ENCODE peak calls at places on chromosome 2, in seven cellular contexts. N is ovary, G is adrenal gland, S is right lobe of liver, B is uterus, Y is HepG2, V is lower leg skin. W is an unnamed sample.

GRCh38 chr2:30216157-30216556 is 15.2 kb upstream of the LBH start:
- DNase-seq in N (no peak), B (no peak), Y (no peak), G (no peak), S (no peak), V (no peak), W (no peak)

GRCh38 chr2:20664431-20665260 is 2.3 kb upstream of the GDF7 start:
- DNase-seq in V (no peak), B (no peak), S (no peak), G (peak), N (no peak), Y (peak), W (no peak)

GRCh38 chr2:85516649-85517389 is 22.1 kb upstream of the MAT2A start:
- DNase-seq in B (no peak), G (no peak), S (peak), V (peak), Y (peak), N (no peak), W (no peak)

GRCh38 chr2:221671515-221671914 is 99.4 kb upstream of the EPHA4 start:
- DNase-seq in B (no peak), N (no peak), S (no peak), V (no peak), G (no peak), Y (no peak), W (no peak)

GRCh38 chr2:236642125-236642524 is 72.5 kb downstream of the ACKR3 start:
- DNase-seq in V (peak), N (no peak), G (no peak), B (no peak), Y (no peak), S (no peak), W (no peak)

GRCh38 chr2:196660264-196660663 is 20.7 kb downstream of the CCDC150 start:
- DNase-seq in G (no peak), V (no peak), B (no peak), Y (no peak), N (no peak), S (no peak), W (no peak)

GRCh38 chr2:20141056-20141762 is 83.7 kb downstream of the SDC1 start:
- DNase-seq in B (peak), N (no peak), V (peak), G (peak), S (peak), Y (peak), W (peak)

GRCh38 chr2:15965564-15966019 is 25.2 kb downstream of the MYCN start:
- DNase-seq in B (no peak), V (peak), G (no peak), S (no peak), N (no peak), Y (no peak), W (no peak)

GRCh38 chr2:18848641-18849040 is 259.3 kb upstream of the NT5C1B start:
- DNase-seq in S (no peak), N (no peak), G (no peak), B (no peak), Y (no peak), V (no peak), W (no peak)

GRCh38 chr2:100105678-100106054 is 36.7 kb downstream of the AFF3 start:
- DNase-seq in V (no peak), G (no peak), N (peak), S (no peak), Y (no peak), B (peak), W (no peak)

GRCh38 chr2:8539743-8540551 is 141.9 kb upstream of the ID2 start:
- DNase-seq in Y (no peak), B (no peak), G (no peak), N (peak), V (peak), S (no peak), W (peak)

GRCh38 chr2:32627441-32627900 is 379 bp upstream of the TTC27 start:
- DNase-seq in B (peak), S (no peak), V (no peak), N (peak), G (peak), Y (peak), W (peak)

GRCh38 chr2:160194351-160194750 is 5.7 kb downstream of the ITGB6 start:
- DNase-seq in B (no peak), V (no peak), Y (no peak), N (no peak), S (no peak), G (no peak), W (no peak)

DNA sequence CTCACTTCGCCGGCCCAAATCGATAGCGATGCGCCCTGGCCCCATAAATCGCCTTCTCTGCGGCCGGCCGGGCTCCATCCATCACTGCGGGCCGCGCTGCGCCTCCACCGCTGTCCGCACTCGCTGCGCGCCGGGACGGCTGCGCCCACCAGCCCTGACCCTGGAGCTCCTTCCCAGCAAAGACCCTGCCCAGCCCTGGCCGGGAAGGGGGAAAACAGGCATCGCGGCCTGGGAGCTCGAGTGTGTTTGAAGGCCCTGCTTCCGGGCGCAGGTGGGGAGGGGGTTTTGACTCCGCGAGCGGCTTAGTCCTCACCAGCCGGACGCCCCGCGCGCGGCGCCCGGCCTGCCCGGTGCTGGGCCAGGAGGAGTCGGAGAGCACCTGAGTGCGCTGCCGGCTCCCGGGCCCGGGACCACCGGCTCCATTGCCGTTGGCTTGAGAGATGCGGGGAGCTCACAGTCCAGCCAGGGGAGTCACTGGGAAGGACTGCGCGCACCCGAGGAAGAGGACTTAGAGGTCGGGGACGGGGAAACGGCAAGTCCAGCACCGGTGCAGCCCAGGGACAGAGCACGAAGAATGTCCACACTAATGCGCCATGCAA is 1.1 kb downstream of the PAX8 start:
- DNase-seq in G (no peak), S (no peak), N (no peak), Y (no peak), B (no peak), V (no peak), W (no peak)
- H3K4me3 ChIP-seq in G (no peak), S (no peak), N (no peak), Y (no peak), B (no peak), V (no peak), W (no peak)

DNA sequence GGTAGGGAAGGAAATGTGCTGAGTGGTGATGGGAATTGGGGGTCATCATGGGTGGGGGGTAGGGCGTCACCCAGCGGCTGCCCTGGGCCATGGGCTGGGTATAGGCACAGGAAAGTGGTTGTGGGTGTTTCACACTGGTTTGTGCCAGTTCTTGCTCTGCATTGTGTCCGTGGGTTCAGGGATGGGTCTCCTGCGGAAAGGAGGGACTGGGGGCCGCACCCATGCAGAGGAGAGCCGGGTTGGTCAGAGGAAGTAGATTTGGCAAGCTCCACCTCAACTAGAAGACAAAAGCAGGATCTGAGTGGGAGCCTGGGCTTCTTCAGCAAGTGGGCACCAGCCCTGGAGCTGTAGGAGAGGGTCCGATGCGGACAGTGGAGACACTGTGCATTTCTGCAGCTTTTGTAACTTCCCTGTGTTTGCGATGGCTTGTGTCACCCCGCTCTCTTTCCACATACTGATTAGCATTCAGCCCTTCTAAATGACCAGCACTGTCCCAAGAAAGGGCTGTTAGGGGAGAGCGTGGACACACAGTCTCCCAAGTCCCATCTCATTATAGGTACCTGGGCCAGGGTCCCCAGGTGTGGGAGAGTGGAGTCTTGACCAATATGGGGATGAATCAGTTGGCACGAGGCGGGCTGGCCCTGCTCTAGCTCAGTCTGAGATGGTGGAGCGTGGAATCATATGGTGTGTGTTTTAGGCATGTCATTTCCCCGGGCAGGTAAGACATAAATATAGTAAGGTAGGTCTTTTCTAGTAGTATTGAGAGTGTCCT is 67.2 kb downstream of the LRRFIP1 start:
- DNase-seq in N (peak), G (no peak), B (peak), S (no peak), Y (no peak), V (peak), W (no peak)
- TF ChIP-seq CTCF in N (no peak), G (no peak), B (no peak), S (no peak), Y (no peak), V (no peak), W (no peak)

GRCh38 chr2:121768143-121768755 is 12.8 kb downstream of the TSN start:
- DNase-seq in Y (no peak), V (no peak), S (no peak), N (no peak), G (no peak), B (no peak), W (no peak)
- TF ChIP-seq POLR2A in Y (no peak), V (no peak), S (no peak), N (no peak), G (no peak), B (no peak), W (no peak)

GRCh38 chr2:98757904-98758421 is 27.0 kb upstream of the MGAT4A start:
- DNase-seq in S (no peak), Y (no peak), N (peak), B (peak), V (peak), G (peak), W (peak)
- H3K4me3 ChIP-seq in S (no peak), Y (no peak), N (no peak), B (no peak), V (no peak), G (no peak), W (no peak)

DNA sequence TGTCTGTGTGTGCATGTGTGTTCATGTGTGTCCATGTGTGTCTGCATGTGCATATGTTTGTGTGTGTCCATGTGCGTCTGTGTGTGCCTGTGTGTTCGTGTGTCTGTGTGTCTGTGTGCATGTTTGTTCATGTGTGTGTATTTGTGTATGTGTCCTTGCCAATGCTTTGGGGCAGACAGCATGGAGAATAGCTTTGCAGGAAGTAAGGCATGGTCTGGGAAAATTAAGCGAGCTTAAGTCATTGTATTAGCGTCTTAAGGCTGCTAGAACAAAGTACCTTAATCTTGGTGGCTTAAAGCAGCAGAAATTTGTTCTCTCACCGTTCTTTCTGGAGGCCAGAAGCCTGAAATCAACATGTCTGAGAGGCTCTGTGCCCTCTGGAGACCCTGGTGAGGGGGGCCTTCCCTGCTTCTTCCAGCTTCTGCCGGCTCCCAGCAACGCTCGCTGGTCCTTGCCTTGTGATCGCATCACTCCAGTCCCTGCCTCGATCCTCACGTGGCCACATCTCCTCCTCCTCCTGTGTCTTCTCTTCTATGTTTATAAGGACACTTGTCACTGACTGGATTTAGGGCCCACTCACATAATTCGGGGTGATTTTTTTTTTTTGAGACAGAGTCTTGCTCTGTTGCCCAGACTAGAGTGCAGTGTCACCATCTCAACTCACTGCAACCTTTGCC is 3.8 kb downstream of the NEU2 start:
- DNase-seq in S (no peak), N (no peak), B (no peak), V (peak), Y (no peak), G (no peak), W (no peak)
- TF ChIP-seq CTCF in S (no peak), N (no peak), B (no peak), V (no peak), Y (no peak), G (no peak), W (no peak)

GRCh38 chr2:232776435-232776834 is at the start of gene KCNJ13:
- DNase-seq in N (no peak), B (no peak), Y (no peak), G (no peak), S (no peak), V (no peak), W (no peak)
- TF ChIP-seq POLR2A in N (no peak), B (no peak), Y (no peak), G (no peak), S (no peak), V (no peak), W (no peak)

DNA sequence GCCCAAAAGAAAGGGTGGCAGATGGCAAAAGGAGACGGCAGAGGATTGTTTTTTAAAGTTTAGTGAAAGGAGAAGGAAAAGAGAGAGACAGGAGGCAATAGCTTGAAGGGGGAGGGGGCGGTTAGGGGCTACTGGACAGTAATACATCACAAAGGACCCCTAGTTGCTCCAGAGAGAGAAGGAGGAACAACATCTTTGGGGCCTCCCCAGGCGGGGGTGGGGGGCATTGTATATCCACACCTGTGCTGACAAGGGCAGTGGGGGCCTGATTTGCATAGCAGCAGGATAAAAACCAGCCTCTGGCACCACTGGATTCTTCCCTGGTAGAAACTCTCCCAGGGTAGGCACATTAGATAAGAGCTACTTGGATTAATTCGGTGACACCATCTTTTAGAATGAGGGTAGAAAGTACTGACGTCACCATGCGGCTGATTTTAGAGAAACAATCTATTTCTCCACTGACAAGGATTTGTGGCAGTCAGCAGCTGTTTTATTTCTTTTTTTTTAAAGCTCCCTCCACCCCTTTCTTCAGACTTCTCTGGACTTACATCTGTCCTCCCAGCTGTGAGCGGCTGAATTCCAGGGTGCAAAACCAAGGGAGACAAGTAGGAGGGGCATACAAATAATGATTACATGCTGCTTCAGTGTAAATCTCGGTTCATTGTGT is 199.8 kb upstream of the NRP2 start:
- DNase-seq in V (no peak), Y (no peak), N (no peak), S (no peak), G (no peak), B (peak), W (peak)
- H3K4me3 ChIP-seq in V (no peak), Y (no peak), N (no peak), S (no peak), G (no peak), B (no peak), W (no peak)

GRCh38 chr2:189466046-189466445 is 24.8 kb downstream of the WDR75 start:
- DNase-seq in V (no peak), G (no peak), N (no peak), Y (no peak), S (no peak), B (no peak), W (no peak)
- TF ChIP-seq CTCF in V (no peak), G (no peak), N (no peak), Y (no peak), S (no peak), B (no peak), W (no peak)

DNA sequence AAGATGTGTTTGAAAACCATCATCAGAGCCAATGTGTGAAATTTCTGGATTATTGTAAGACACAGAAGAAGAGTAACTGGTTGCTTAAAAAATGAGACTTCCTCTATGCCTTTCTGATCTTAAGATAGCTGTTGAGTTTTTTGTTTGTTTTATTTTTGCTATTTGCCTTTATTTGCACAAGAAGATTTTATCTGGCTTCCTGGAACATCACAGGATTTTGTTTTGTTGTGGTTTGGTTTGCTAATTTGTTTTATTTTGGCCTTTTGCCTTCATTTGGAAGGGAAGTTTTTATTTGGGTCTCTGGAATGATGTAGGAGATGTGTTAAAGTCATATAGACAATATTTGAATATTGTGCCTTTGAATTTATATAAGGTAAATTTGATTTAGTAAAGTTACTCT is 3.9 kb upstream of the CYTIP start:
- DNase-seq in S (no peak), B (no peak), N (no peak), V (no peak), Y (no peak), G (no peak), W (no peak)
- TF ChIP-seq POLR2A in S (no peak), B (no peak), N (no peak), V (no peak), Y (no peak), G (no peak), W (no peak)

GRCh38 chr2:136141510-136142154 is 23.7 kb upstream of the CXCR4 start:
- DNase-seq in V (no peak), S (no peak), N (no peak), G (no peak), Y (no peak), B (no peak), W (no peak)
- H3K4me3 ChIP-seq in V (no peak), S (no peak), N (no peak), G (no peak), Y (no peak), B (no peak), W (no peak)

W was measured in heart left ventricle.